ENCODE peak calls at places on chromosome X, in nine cellular contexts. One of them, this sample, is unnamed. For H3K4me1, the result is how much of the 10 kb centered on the place peaks cover.

GRCh38 chrX:80747832-80748231 is 61.8 kb downstream of the BRWD3 start:
- DNase-seq in astrocyte: no peak
- DNase-seq in Karpas-422: no peak
- DNase-seq in cardiac muscle cell: no peak
- DNase-seq in breast epithelium: no peak
- DNase-seq in psoas muscle: no peak
- DNase-seq in lower lobe of right lung: no peak
- DNase-seq in GM23338: no peak
- DNase-seq in A549: no peak
- DNase-seq in this sample: no peak

GRCh38 chrX:123960956-123961267 is 594 bp upstream of the STAG2 start:
- DNase-seq in Karpas-422: no peak
- DNase-seq in psoas muscle: no peak
- DNase-seq in breast epithelium: no peak
- DNase-seq in GM23338: no peak
- DNase-seq in A549: no peak
- DNase-seq in cardiac muscle cell: no peak
- DNase-seq in astrocyte: no peak
- DNase-seq in lower lobe of right lung: no peak
- DNase-seq in this sample: no peak

GRCh38 chrX:17374619-17375360 is at the start of gene NHS:
- DNase-seq in A549: peak
- DNase-seq in cardiac muscle cell: peak
- DNase-seq in breast epithelium: peak
- DNase-seq in lower lobe of right lung: peak
- DNase-seq in psoas muscle: peak
- DNase-seq in GM23338: peak
- DNase-seq in Karpas-422: no peak
- DNase-seq in astrocyte: peak
- DNase-seq in this sample: peak

GRCh38 chrX:152074163-152074562 is 64.2 kb downstream of the MAGEA10 start:
- DNase-seq in lower lobe of right lung: no peak
- DNase-seq in GM23338: no peak
- DNase-seq in breast epithelium: no peak
- DNase-seq in astrocyte: peak
- DNase-seq in A549: no peak
- DNase-seq in psoas muscle: no peak
- DNase-seq in Karpas-422: no peak
- DNase-seq in cardiac muscle cell: no peak
- DNase-seq in this sample: no peak

GRCh38 chrX:103626855-103627254 is 1.9 kb upstream of the TCEAL1 start:
- DNase-seq in psoas muscle: no peak
- DNase-seq in astrocyte: peak
- DNase-seq in A549: no peak
- DNase-seq in Karpas-422: no peak
- DNase-seq in GM23338: no peak
- DNase-seq in lower lobe of right lung: no peak
- DNase-seq in cardiac muscle cell: no peak
- DNase-seq in breast epithelium: no peak
- DNase-seq in this sample: no peak

GRCh38 chrX:38636949-38637819 is 75.8 kb downstream of the TSPAN7 start:
- DNase-seq in astrocyte: no peak
- DNase-seq in cardiac muscle cell: no peak
- DNase-seq in breast epithelium: peak
- DNase-seq in GM23338: no peak
- DNase-seq in Karpas-422: no peak
- DNase-seq in psoas muscle: no peak
- DNase-seq in A549: no peak
- DNase-seq in lower lobe of right lung: no peak
- DNase-seq in this sample: no peak

GRCh38 chrX:22481436-22481835 is 208.7 kb downstream of the CBLL2 start:
- DNase-seq in breast epithelium: no peak
- DNase-seq in Karpas-422: no peak
- DNase-seq in A549: no peak
- DNase-seq in astrocyte: peak
- DNase-seq in cardiac muscle cell: no peak
- DNase-seq in GM23338: no peak
- DNase-seq in lower lobe of right lung: no peak
- DNase-seq in psoas muscle: no peak
- DNase-seq in this sample: no peak

GRCh38 chrX:1582686-1583437 is 8.5 kb upstream of the AKAP17A start:
- DNase-seq in A549: peak
- DNase-seq in Karpas-422: peak
- DNase-seq in breast epithelium: no peak
- DNase-seq in psoas muscle: no peak
- DNase-seq in astrocyte: peak
- DNase-seq in lower lobe of right lung: no peak
- DNase-seq in cardiac muscle cell: peak
- DNase-seq in GM23338: peak
- DNase-seq in this sample: no peak

GRCh38 chrX:119816300-119816699 is 24.9 kb upstream of the RPL39 start:
- DNase-seq in astrocyte: no peak
- DNase-seq in lower lobe of right lung: no peak
- DNase-seq in GM23338: no peak
- DNase-seq in Karpas-422: no peak
- DNase-seq in breast epithelium: no peak
- DNase-seq in psoas muscle: no peak
- DNase-seq in A549: no peak
- DNase-seq in cardiac muscle cell: no peak
- DNase-seq in this sample: no peak

GRCh38 chrX:11663875-11664210 is 1.9 kb downstream of the ARHGAP6 start:
- DNase-seq in A549: peak
- DNase-seq in psoas muscle: no peak
- DNase-seq in Karpas-422: no peak
- DNase-seq in GM23338: peak
- DNase-seq in lower lobe of right lung: no peak
- DNase-seq in cardiac muscle cell: peak
- DNase-seq in breast epithelium: no peak
- DNase-seq in astrocyte: no peak
- DNase-seq in this sample: no peak

GRCh38 chrX:113384628-113385027 is 544.0 kb upstream of the AMOT start:
- DNase-seq in cardiac muscle cell: peak
- DNase-seq in A549: no peak
- DNase-seq in GM23338: no peak
- DNase-seq in astrocyte: peak
- DNase-seq in psoas muscle: no peak
- DNase-seq in Karpas-422: no peak
- DNase-seq in lower lobe of right lung: no peak
- DNase-seq in breast epithelium: no peak
- DNase-seq in this sample: no peak

GRCh38 chrX:68429216-68429615 is 4.1 kb downstream of the OPHN1 start:
- DNase-seq in astrocyte: peak
- DNase-seq in GM23338: no peak
- DNase-seq in A549: no peak
- DNase-seq in Karpas-422: no peak
- DNase-seq in lower lobe of right lung: no peak
- DNase-seq in psoas muscle: no peak
- DNase-seq in cardiac muscle cell: peak
- DNase-seq in breast epithelium: no peak
- DNase-seq in this sample: no peak

GRCh38 chrX:119516157-119516702 is 48.0 kb downstream of the SLC25A5 start:
- DNase-seq in Karpas-422: peak
- DNase-seq in breast epithelium: no peak
- DNase-seq in cardiac muscle cell: peak
- DNase-seq in A549: peak
- DNase-seq in psoas muscle: no peak
- DNase-seq in GM23338: peak
- DNase-seq in astrocyte: peak
- DNase-seq in lower lobe of right lung: no peak
- DNase-seq in this sample: no peak

GRCh38 chrX:51891821-51892551 is 1.4 kb upstream of the MAGED1 start:
- DNase-seq in astrocyte: peak
- DNase-seq in A549: no peak
- DNase-seq in breast epithelium: no peak
- DNase-seq in GM23338: peak
- DNase-seq in Karpas-422: peak
- DNase-seq in lower lobe of right lung: no peak
- DNase-seq in psoas muscle: peak
- DNase-seq in cardiac muscle cell: peak
- DNase-seq in this sample: peak

GRCh38 chrX:37993857-37994619 is 12.3 kb upstream of the SYTL5 start:
- DNase-seq in breast epithelium: no peak
- DNase-seq in GM23338: peak
- DNase-seq in Karpas-422: peak
- DNase-seq in cardiac muscle cell: no peak
- DNase-seq in astrocyte: peak
- DNase-seq in psoas muscle: no peak
- DNase-seq in A549: peak
- DNase-seq in lower lobe of right lung: peak
- DNase-seq in this sample: no peak

GRCh38 chrX:119223784-119224183 is 12.3 kb upstream of the PGRMC1 start:
- DNase-seq in astrocyte: no peak
- DNase-seq in A549: no peak
- DNase-seq in cardiac muscle cell: no peak
- DNase-seq in breast epithelium: no peak
- DNase-seq in Karpas-422: no peak
- DNase-seq in psoas muscle: no peak
- DNase-seq in GM23338: no peak
- DNase-seq in lower lobe of right lung: no peak
- DNase-seq in this sample: no peak

GRCh38 chrX:120769576-120770341 is 105.9 kb downstream of the CT47B1 start:
- DNase-seq in lower lobe of right lung: no peak
- DNase-seq in cardiac muscle cell: peak
- DNase-seq in breast epithelium: no peak
- DNase-seq in Karpas-422: peak
- DNase-seq in astrocyte: peak
- DNase-seq in psoas muscle: no peak
- DNase-seq in GM23338: peak
- DNase-seq in A549: peak
- DNase-seq in this sample: no peak

GRCh38 chrX:85570496-85570895 is 191.0 kb upstream of the POF1B start:
- DNase-seq in astrocyte: no peak
- DNase-seq in Karpas-422: no peak
- DNase-seq in breast epithelium: no peak
- DNase-seq in cardiac muscle cell: no peak
- DNase-seq in A549: no peak
- DNase-seq in psoas muscle: no peak
- DNase-seq in lower lobe of right lung: no peak
- DNase-seq in GM23338: no peak
- DNase-seq in this sample: no peak

GRCh38 chrX:11321986-11322385 is 28.8 kb downstream of the AMELX start:
- DNase-seq in breast epithelium: no peak
- DNase-seq in astrocyte: no peak
- DNase-seq in psoas muscle: no peak
- DNase-seq in lower lobe of right lung: no peak
- DNase-seq in GM23338: no peak
- DNase-seq in Karpas-422: no peak
- DNase-seq in A549: no peak
- DNase-seq in cardiac muscle cell: peak
- DNase-seq in this sample: no peak

GRCh38 chrX:40108084-40108958 is 10.6 kb upstream of the BCOR start:
- DNase-seq in Karpas-422: no peak
- DNase-seq in lower lobe of right lung: peak
- DNase-seq in GM23338: peak
- DNase-seq in psoas muscle: peak
- DNase-seq in breast epithelium: no peak
- DNase-seq in astrocyte: no peak
- DNase-seq in A549: peak
- DNase-seq in cardiac muscle cell: peak
- DNase-seq in this sample: peak

GRCh38 chrX:44898411-44899221 is 25.6 kb downstream of the KDM6A start:
- DNase-seq in A549: no peak
- DNase-seq in Karpas-422: peak
- DNase-seq in breast epithelium: no peak
- DNase-seq in astrocyte: peak
- DNase-seq in cardiac muscle cell: peak
- DNase-seq in GM23338: no peak
- DNase-seq in psoas muscle: no peak
- DNase-seq in lower lobe of right lung: no peak
- DNase-seq in this sample: no peak

GRCh38 chrX:57595381-57595811 is 3.6 kb downstream of the ZXDB start:
- DNase-seq in astrocyte: peak
- DNase-seq in Karpas-422: no peak
- DNase-seq in cardiac muscle cell: peak
- DNase-seq in psoas muscle: no peak
- DNase-seq in A549: peak
- DNase-seq in lower lobe of right lung: no peak
- DNase-seq in breast epithelium: no peak
- DNase-seq in GM23338: peak
- DNase-seq in this sample: no peak

GRCh38 chrX:110212299-110212698 is 105.6 kb downstream of the AMMECR1 start:
- DNase-seq in psoas muscle: no peak
- DNase-seq in breast epithelium: no peak
- DNase-seq in lower lobe of right lung: no peak
- DNase-seq in GM23338: peak
- DNase-seq in A549: peak
- DNase-seq in Karpas-422: no peak
- DNase-seq in cardiac muscle cell: no peak
- DNase-seq in astrocyte: no peak
- DNase-seq in this sample: no peak
- H3K4me1 ChIP-seq in psoas muscle: under half
- H3K4me1 ChIP-seq in breast epithelium: under half
- H3K4me1 ChIP-seq in lower lobe of right lung: under half
- H3K4me1 ChIP-seq in GM23338: under half
- H3K4me1 ChIP-seq in A549: half or more
- H3K4me1 ChIP-seq in Karpas-422: under half
- H3K4me1 ChIP-seq in cardiac muscle cell: under half
- H3K4me1 ChIP-seq in astrocyte: under half
- H3K4me1 ChIP-seq in this sample: under half

GRCh38 chrX:134545524-134545923 is 85.6 kb downstream of the HPRT1 start:
- DNase-seq in A549: no peak
- DNase-seq in psoas muscle: no peak
- DNase-seq in astrocyte: no peak
- DNase-seq in Karpas-422: no peak
- DNase-seq in lower lobe of right lung: no peak
- DNase-seq in breast epithelium: no peak
- DNase-seq in cardiac muscle cell: peak
- DNase-seq in GM23338: peak
- DNase-seq in this sample: no peak
- H3K4me3 ChIP-seq in A549: no peak
- H3K4me3 ChIP-seq in psoas muscle: no peak
- H3K4me3 ChIP-seq in astrocyte: no peak
- H3K4me3 ChIP-seq in Karpas-422: no peak
- H3K4me3 ChIP-seq in lower lobe of right lung: no peak
- H3K4me3 ChIP-seq in breast epithelium: peak
- H3K4me3 ChIP-seq in cardiac muscle cell: no peak
- H3K4me3 ChIP-seq in GM23338: peak
- H3K4me3 ChIP-seq in this sample: no peak

GRCh38 chrX:107563851-107564250 is 64.5 kb upstream of the PRPS1 start:
- DNase-seq in breast epithelium: no peak
- DNase-seq in lower lobe of right lung: no peak
- DNase-seq in A549: no peak
- DNase-seq in psoas muscle: no peak
- DNase-seq in astrocyte: no peak
- DNase-seq in Karpas-422: no peak
- DNase-seq in GM23338: peak
- DNase-seq in cardiac muscle cell: no peak
- DNase-seq in this sample: no peak
- H3K27ac ChIP-seq in breast epithelium: no peak
- H3K27ac ChIP-seq in lower lobe of right lung: no peak
- H3K27ac ChIP-seq in A549: no peak
- H3K27ac ChIP-seq in psoas muscle: no peak
- H3K27ac ChIP-seq in astrocyte: peak
- H3K27ac ChIP-seq in Karpas-422: no peak
- H3K27ac ChIP-seq in GM23338: peak
- H3K27ac ChIP-seq in cardiac muscle cell: no peak
- H3K27ac ChIP-seq in this sample: no peak

DNA sequence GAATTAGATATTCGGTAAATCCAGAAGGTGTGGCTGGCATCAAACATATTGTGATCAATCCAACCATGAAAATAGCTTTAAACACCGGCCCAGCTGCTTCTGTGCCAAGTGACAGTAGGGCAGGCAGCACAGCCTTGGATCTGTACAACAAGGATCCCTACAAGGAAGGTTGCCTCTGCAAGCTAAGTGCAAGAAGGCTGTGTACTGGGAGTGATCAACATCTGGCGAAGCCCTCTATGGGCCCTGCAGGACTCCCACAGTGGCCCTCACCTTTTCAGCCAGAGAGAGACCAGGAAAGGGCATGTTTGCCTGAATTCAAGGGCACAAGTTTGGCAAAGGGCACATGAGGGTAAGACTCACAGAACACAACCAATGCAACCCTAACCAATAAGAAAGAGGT is 9.6 kb downstream of the IRS4 start:
- DNase-seq in astrocyte: no peak
- DNase-seq in breast epithelium: no peak
- DNase-seq in GM23338: no peak
- DNase-seq in Karpas-422: no peak
- DNase-seq in A549: no peak
- DNase-seq in psoas muscle: no peak
- DNase-seq in cardiac muscle cell: no peak
- DNase-seq in lower lobe of right lung: no peak
- DNase-seq in this sample: no peak
- H3K4me1 ChIP-seq in astrocyte: under half
- H3K4me1 ChIP-seq in breast epithelium: under half
- H3K4me1 ChIP-seq in GM23338: half or more
- H3K4me1 ChIP-seq in Karpas-422: under half
- H3K4me1 ChIP-seq in A549: under half
- H3K4me1 ChIP-seq in psoas muscle: under half
- H3K4me1 ChIP-seq in cardiac muscle cell: under half
- H3K4me1 ChIP-seq in lower lobe of right lung: under half
- H3K4me1 ChIP-seq in this sample: under half